ENCODE peak calls at places on chromosomes 5 and 9, in ten cellular contexts. P is upper lobe of left lung, B is HCT116, U is adrenal gland, K is sigmoid colon, G is breast epithelium, Y is A549, D is Peyer's patch, H is transverse colon, Q is heart left ventricle. I is an unnamed sample.

GRCh38 chr9:121999556-121999955 is 93.6 kb downstream of the TTLL11 start:
- DNase-seq in P (no peak), B (no peak), U (no peak), K (no peak), G (no peak), Y (no peak), D (no peak), H (no peak), Q (no peak), I (no peak)

GRCh38 chr9:89179920-89180667 is 1.5 kb upstream of the SHC3 start:
- DNase-seq in P (peak), B (peak), U (peak), K (peak), G (peak), Y (peak), D (peak), H (peak), Q (peak), I (peak)

GRCh38 chr5:139517683-139518564 is 35.4 kb upstream of the STING1 start:
- DNase-seq in P (peak), B (peak), U (peak), K (peak), G (peak), Y (peak), D (peak), H (peak), Q (peak), I (peak)

GRCh38 chr5:120449501-120449900 is 14.6 kb upstream of the PRR16 start:
- DNase-seq in P (no peak), B (no peak), U (no peak), K (no peak), G (no peak), Y (no peak), D (no peak), H (no peak), Q (no peak), I (no peak)

GRCh38 chr9:83140061-83140460 is 77.1 kb upstream of the RASEF start:
- DNase-seq in P (no peak), B (no peak), U (no peak), K (no peak), G (no peak), Y (no peak), D (no peak), H (no peak), Q (no peak), I (no peak)

GRCh38 chr5:170886210-170886894 is 24.5 kb downstream of the RANBP17 start:
- DNase-seq in P (no peak), B (no peak), U (no peak), K (no peak), G (no peak), Y (no peak), D (no peak), H (no peak), Q (no peak), I (no peak)

GRCh38 chr9:38025166-38025565 is 43.9 kb downstream of the SHB start:
- DNase-seq in P (no peak), B (no peak), U (no peak), K (no peak), G (no peak), Y (no peak), D (no peak), H (no peak), Q (no peak), I (no peak)

GRCh38 chr5:60287174-60287771 is 393.7 kb upstream of the PDE4D start:
- DNase-seq in P (no peak), B (peak), U (no peak), K (no peak), G (no peak), Y (peak), D (no peak), H (peak), Q (no peak), I (peak)

GRCh38 chr5:163867738-163868137 is 362.3 kb downstream of the MAT2B start:
- DNase-seq in P (no peak), B (no peak), U (no peak), K (no peak), G (no peak), Y (no peak), D (no peak), H (no peak), Q (no peak), I (no peak)

GRCh38 chr9:71279188-71279739 is 157.8 kb upstream of the TRPM3 start:
- DNase-seq in P (no peak), B (no peak), U (no peak), K (no peak), G (no peak), Y (no peak), D (no peak), H (no peak), Q (no peak), I (no peak)

GRCh38 chr5:3019045-3019444 is 267.6 kb upstream of the IRX2 start:
- DNase-seq in P (no peak), B (no peak), U (no peak), K (no peak), G (no peak), Y (no peak), D (no peak), H (no peak), Q (no peak), I (no peak)

GRCh38 chr5:62308439-62308838 is 2.4 kb downstream of the KIF2A start:
- DNase-seq in P (no peak), B (no peak), U (no peak), K (no peak), G (no peak), Y (no peak), D (no peak), H (no peak), Q (no peak), I (no peak)

GRCh38 chr9:91495450-91495849 is 71.8 kb upstream of the NFIL3 start:
- DNase-seq in P (no peak), B (no peak), U (no peak), K (no peak), G (no peak), Y (no peak), D (no peak), H (no peak), Q (no peak), I (no peak)
- TF ChIP-seq POLR2A in P (no peak), B (no peak), U (no peak), K (no peak), G (no peak), Y (no peak), D (no peak), H (no peak), Q (no peak), I (no peak)

GRCh38 chr9:134811673-134812668 is 68.6 kb upstream of the FCN2 start:
- DNase-seq in P (no peak), B (no peak), U (no peak), K (no peak), G (no peak), Y (no peak), D (no peak), H (no peak), Q (no peak), I (no peak)
- TF ChIP-seq CTCF in P (no peak), B (no peak), U (no peak), K (no peak), G (no peak), Y (no peak), D (no peak), H (no peak), Q (no peak), I (no peak)

GRCh38 chr9:87122947-87123685 is 175.8 kb upstream of the GAS1 start:
- DNase-seq in P (no peak), B (no peak), U (no peak), K (no peak), G (no peak), Y (no peak), D (no peak), H (no peak), Q (no peak), I (no peak)
- H3K27ac ChIP-seq in P (no peak), B (no peak), U (no peak), K (peak), G (no peak), Y (no peak), D (no peak), H (peak), Q (no peak), I (no peak)

GRCh38 chr9:112494153-112494552 is 7.5 kb downstream of the KIAA1958 start:
- DNase-seq in P (no peak), B (no peak), U (no peak), K (no peak), G (no peak), Y (no peak), D (no peak), H (no peak), Q (no peak), I (no peak)

GRCh38 chr9:112493738-112494137 is 7.1 kb downstream of the KIAA1958 start:
- DNase-seq in P (no peak), B (no peak), U (no peak), K (no peak), G (no peak), Y (no peak), D (no peak), H (no peak), Q (no peak), I (no peak)

GRCh38 chr9:112500842-112501241 is 14.2 kb downstream of the KIAA1958 start:
- DNase-seq in P (no peak), B (no peak), U (no peak), K (no peak), G (no peak), Y (no peak), D (no peak), H (no peak), Q (no peak), I (no peak)

GRCh38 chr9:112495614-112496013 is 9.0 kb downstream of the KIAA1958 start:
- DNase-seq in P (no peak), B (no peak), U (no peak), K (no peak), G (no peak), Y (no peak), D (no peak), H (no peak), Q (no peak), I (no peak)

DNA sequence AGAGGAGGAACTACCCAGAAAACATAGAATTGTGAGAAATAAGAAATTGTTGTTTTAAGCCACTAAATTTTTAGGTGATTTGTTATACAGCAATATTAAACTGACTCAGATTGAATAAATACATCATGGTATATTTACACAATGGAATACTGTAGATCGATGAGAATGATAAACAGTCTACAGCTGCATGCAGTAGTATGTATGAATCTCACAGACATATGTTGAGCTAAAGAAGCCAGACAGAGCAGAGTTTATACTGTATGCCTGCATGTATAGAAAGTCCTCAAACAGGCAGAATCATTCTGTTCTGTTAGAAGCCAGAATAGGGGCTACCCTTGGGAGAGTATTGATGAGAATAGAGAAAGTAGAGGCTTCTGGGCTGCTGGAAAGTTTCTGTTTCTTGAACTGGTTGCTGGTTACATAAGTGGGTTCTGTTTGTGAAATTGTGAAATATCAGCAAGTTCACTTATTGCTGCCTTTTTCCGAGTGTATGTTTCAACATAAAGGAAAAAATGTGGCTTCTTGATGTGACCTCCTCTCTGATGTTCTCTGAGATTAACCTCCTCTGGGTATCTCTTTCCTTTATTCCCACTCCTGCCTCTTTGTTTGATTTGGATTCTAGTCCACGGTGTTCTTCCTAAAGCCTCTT is 9.6 kb downstream of the KIAA1958 start:
- DNase-seq in P (no peak), B (no peak), U (no peak), K (no peak), G (no peak), Y (no peak), D (no peak), H (no peak), Q (no peak), I (no peak)
- TF ChIP-seq POLR2A in P (no peak), B (no peak), U (no peak), K (no peak), G (no peak), Y (no peak), D (no peak), H (no peak), Q (no peak), I (no peak)

DNA sequence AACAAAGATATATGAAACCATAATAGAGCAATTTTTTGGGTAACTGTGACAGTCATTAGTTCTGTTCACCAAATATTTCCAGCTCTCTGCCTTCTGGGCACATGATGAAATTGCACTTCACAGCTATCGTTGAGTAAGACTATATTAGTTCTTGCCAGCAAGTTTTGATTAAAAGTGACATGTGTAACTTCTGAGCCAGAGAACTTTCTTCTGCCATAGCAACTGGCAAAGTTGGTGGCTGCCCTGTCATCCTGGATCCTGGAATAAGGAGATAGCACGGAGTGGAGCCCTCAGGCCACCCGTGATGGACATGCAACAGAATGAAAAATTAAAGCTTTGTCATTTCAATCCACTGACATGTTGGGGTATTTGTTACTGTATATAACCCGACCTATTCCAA is 194.4 kb upstream of the VCAN start:
- DNase-seq in P (no peak), B (no peak), U (no peak), K (no peak), G (no peak), Y (no peak), D (no peak), H (no peak), Q (peak), I (no peak)
- TF ChIP-seq CTCF in P (no peak), B (no peak), U (no peak), K (no peak), G (no peak), Y (no peak), D (no peak), H (no peak), Q (no peak), I (no peak)

DNA sequence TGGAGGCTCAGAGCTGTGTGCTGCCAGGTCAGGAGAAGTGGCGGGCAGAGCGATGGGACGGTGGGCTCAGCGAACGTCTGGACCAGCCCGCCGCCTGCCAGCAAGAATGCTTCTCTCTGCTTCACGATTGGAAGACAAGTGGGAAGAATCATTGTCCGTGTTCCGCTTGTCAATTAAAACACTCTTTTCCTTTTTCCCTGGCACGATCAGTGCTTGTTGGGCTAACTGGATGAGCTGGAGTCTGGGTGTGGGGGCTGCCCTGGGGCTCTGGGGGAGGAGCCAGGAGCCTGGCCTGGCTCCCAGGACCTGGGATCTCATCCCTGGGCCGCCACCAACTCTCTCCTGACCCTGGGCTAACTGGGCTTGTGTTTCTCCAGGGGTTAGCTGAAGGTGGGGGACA is 1.7 kb downstream of the COL5A1 start:
- DNase-seq in P (peak), B (no peak), U (no peak), K (no peak), G (no peak), Y (no peak), D (no peak), H (no peak), Q (no peak), I (no peak)
- H3K27ac ChIP-seq in P (peak), B (no peak), U (no peak), K (peak), G (peak), Y (peak), D (peak), H (peak), Q (peak), I (peak)

GRCh38 chr5:145934276-145934675 is 2.1 kb upstream of the SH3RF2 start:
- DNase-seq in P (no peak), B (no peak), U (no peak), K (no peak), G (no peak), Y (no peak), D (no peak), H (no peak), Q (no peak), I (no peak)

GRCh38 chr5:145939532-145940065 is 3.2 kb downstream of the SH3RF2 start:
- DNase-seq in P (no peak), B (no peak), U (no peak), K (no peak), G (no peak), Y (no peak), D (no peak), H (no peak), Q (no peak), I (no peak)

GRCh38 chr5:145937432-145938250 is 1.3 kb downstream of the SH3RF2 start:
- DNase-seq in P (peak), B (peak), U (no peak), K (no peak), G (no peak), Y (peak), D (no peak), H (peak), Q (no peak), I (peak)

GRCh38 chr5:145938699-145939531 is 2.5 kb downstream of the SH3RF2 start:
- DNase-seq in P (no peak), B (no peak), U (no peak), K (no peak), G (no peak), Y (no peak), D (no peak), H (no peak), Q (no peak), I (no peak)

GRCh38 chr5:145936401-145937131 is at the start of gene SH3RF2:
- DNase-seq in P (peak), B (peak), U (peak), K (peak), G (peak), Y (peak), D (no peak), H (peak), Q (peak), I (peak)
- TF ChIP-seq POLR2A in P (no peak), B (peak), U (peak), K (no peak), G (no peak), Y (peak), D (peak), H (peak), Q (no peak), I (no peak)

GRCh38 chr9:17800397-17800796 is 221.5 kb downstream of the SH3GL2 start:
- DNase-seq in P (no peak), B (no peak), U (no peak), K (no peak), G (no peak), Y (no peak), D (no peak), H (no peak), Q (no peak), I (no peak)

GRCh38 chr9:17807670-17808282 is 228.9 kb downstream of the SH3GL2 start:
- DNase-seq in P (no peak), B (no peak), U (no peak), K (no peak), G (no peak), Y (no peak), D (no peak), H (peak), Q (no peak), I (no peak)

GRCh38 chr9:17799383-17799782 is 220.5 kb downstream of the SH3GL2 start:
- DNase-seq in P (no peak), B (no peak), U (no peak), K (no peak), G (no peak), Y (no peak), D (no peak), H (no peak), Q (no peak), I (no peak)

GRCh38 chr9:17802249-17802857 is 223.5 kb downstream of the SH3GL2 start:
- DNase-seq in P (no peak), B (no peak), U (no peak), K (no peak), G (no peak), Y (peak), D (no peak), H (no peak), Q (no peak), I (no peak)
- TF ChIP-seq CTCF in P (peak), B (peak), U (peak), K (no peak), G (no peak), Y (peak), D (no peak), H (peak), Q (no peak), I (no peak)

DNA sequence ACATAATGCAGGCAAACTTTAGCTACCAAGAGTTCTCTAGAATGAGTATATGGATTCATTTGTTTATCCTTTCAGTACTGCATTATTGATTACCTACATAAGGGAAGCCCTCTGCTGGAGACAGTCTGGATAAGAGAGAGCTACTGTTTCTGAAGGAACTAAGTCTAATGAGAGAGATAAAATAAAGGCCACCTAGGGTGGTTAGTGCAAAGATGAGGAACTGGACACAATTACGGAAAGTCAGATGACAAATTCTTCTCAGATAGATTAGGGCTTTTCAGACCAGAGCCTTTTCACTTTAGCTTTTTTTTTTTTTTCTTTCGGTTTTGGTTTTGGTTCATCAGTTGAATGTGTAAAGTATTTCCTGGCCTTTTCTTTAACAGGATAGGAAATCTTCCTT is 31.3 kb downstream of the ISOC1 start:
- DNase-seq in P (no peak), B (no peak), U (no peak), K (no peak), G (no peak), Y (no peak), D (no peak), H (no peak), Q (no peak), I (no peak)
- H3K27ac ChIP-seq in P (no peak), B (no peak), U (no peak), K (no peak), G (no peak), Y (no peak), D (no peak), H (no peak), Q (no peak), I (no peak)

I was measured in testis.